ENCODE peak calls at places on chromosomes 2 and 18, in six cellular contexts. D, X, V, A, K and W are unnamed samples.

GRCh38 chr2:56770490-56770889 is 586.7 kb downstream of the CCDC85A start:
- DNase-seq in D (no peak), X (no peak), V (no peak), A (peak), K (no peak), W (no peak)

GRCh38 chr2:31694444-31694843 is 113.7 kb upstream of the SRD5A2 start:
- DNase-seq in D (no peak), X (no peak), V (no peak), A (peak), K (no peak), W (no peak)

GRCh38 chr2:9805435-9806297 is 37.6 kb upstream of the TAF1B start:
- DNase-seq in D (peak), X (peak), V (no peak), A (no peak), K (no peak), W (no peak)

GRCh38 chr2:148642891-148643416 is 1.6 kb upstream of the EPC2 start:
- DNase-seq in D (peak), X (no peak), V (peak), A (peak), K (no peak), W (no peak)

GRCh38 chr2:57848723-57849122 is 197.9 kb upstream of the VRK2 start:
- DNase-seq in D (no peak), X (no peak), V (no peak), A (no peak), K (no peak), W (no peak)

GRCh38 chr2:71154798-71155197 is 24.4 kb downstream of the MPHOSPH10 start:
- DNase-seq in D (no peak), X (no peak), V (no peak), A (peak), K (peak), W (no peak)

GRCh38 chr2:217360781-217361485 is 501.1 kb upstream of the TNP1 start:
- DNase-seq in D (peak), X (peak), V (no peak), A (peak), K (no peak), W (no peak)

GRCh38 chr2:218397502-218398436 is 1.9 kb upstream of the CTDSP1 start:
- DNase-seq in D (peak), X (peak), V (peak), A (peak), K (peak), W (peak)

GRCh38 chr18:55369346-55369745 is 218.6 kb downstream of the TCF4 start:
- DNase-seq in D (no peak), X (no peak), V (no peak), A (no peak), K (no peak), W (no peak)

GRCh38 chr2:100321181-100321880 is 970 bp downstream of the LONRF2 start:
- DNase-seq in D (no peak), X (peak), V (peak), A (peak), K (peak), W (no peak)

GRCh38 chr2:3196716-3197115 is 180.9 kb downstream of the EIPR1 start:
- DNase-seq in D (no peak), X (no peak), V (no peak), A (no peak), K (no peak), W (no peak)

GRCh38 chr2:84038866-84039265 is 420.2 kb downstream of the SUCLG1 start:
- DNase-seq in D (no peak), X (no peak), V (no peak), A (no peak), K (no peak), W (no peak)

GRCh38 chr2:203743441-203743932 is 37.0 kb downstream of the CD28 start:
- DNase-seq in D (peak), X (no peak), V (no peak), A (peak), K (no peak), W (no peak)

GRCh38 chr2:7956126-7956689 is 725.6 kb upstream of the ID2 start:
- DNase-seq in D (no peak), X (no peak), V (peak), A (no peak), K (no peak), W (no peak)

GRCh38 chr2:203693242-203693879 is 13.1 kb upstream of the CD28 start:
- DNase-seq in D (no peak), X (no peak), V (no peak), A (no peak), K (no peak), W (no peak)

GRCh38 chr2:36352711-36353110 is 2.9 kb upstream of the CRIM1 start:
- DNase-seq in D (no peak), X (peak), V (peak), A (peak), K (no peak), W (peak)

GRCh38 chr2:6073260-6074141 is 381.3 kb downstream of the SOX11 start:
- DNase-seq in D (no peak), X (peak), V (peak), A (no peak), K (no peak), W (no peak)

GRCh38 chr2:232418466-232419244 is 12.0 kb downstream of the ALPG start:
- DNase-seq in D (no peak), X (no peak), V (peak), A (peak), K (no peak), W (no peak)

GRCh38 chr2:223226264-223226663 is 174.3 kb downstream of the KCNE4 start:
- DNase-seq in D (no peak), X (no peak), V (no peak), A (no peak), K (no peak), W (no peak)

GRCh38 chr2:200962821-200963128 is 685 bp downstream of the ORC2 start:
- DNase-seq in D (no peak), X (no peak), V (no peak), A (no peak), K (no peak), W (no peak)

GRCh38 chr2:5938566-5938896 is 246.3 kb downstream of the SOX11 start:
- DNase-seq in D (no peak), X (no peak), V (no peak), A (no peak), K (no peak), W (no peak)

GRCh38 chr2:237631029-237631785 is 3.8 kb downstream of the LRRFIP1 start:
- DNase-seq in D (no peak), X (no peak), V (no peak), A (no peak), K (no peak), W (no peak)

GRCh38 chr2:74815955-74816354 is 18.0 kb upstream of the HK2 start:
- DNase-seq in D (no peak), X (no peak), V (no peak), A (no peak), K (no peak), W (no peak)

GRCh38 chr18:77013777-77014525 is 118.6 kb downstream of the MBP start:
- DNase-seq in D (peak), X (peak), V (no peak), A (no peak), K (no peak), W (no peak)

GRCh38 chr18:76657428-76657827 is 162.4 kb upstream of the ZNF516 start:
- DNase-seq in D (no peak), X (no peak), V (no peak), A (no peak), K (no peak), W (no peak)

GRCh38 chr18:500556-501405 is at the start of gene COLEC12:
- DNase-seq in D (no peak), X (no peak), V (no peak), A (no peak), K (no peak), W (no peak)

GRCh38 chr2:192487636-192488035 is 292.9 kb upstream of the TMEFF2 start:
- DNase-seq in D (no peak), X (no peak), V (no peak), A (no peak), K (no peak), W (no peak)

GRCh38 chr2:160375802-160376469 is 117.7 kb downstream of the RBMS1 start:
- DNase-seq in D (no peak), X (no peak), V (no peak), A (no peak), K (no peak), W (no peak)

GRCh38 chr2:64581777-64582539 is 57.8 kb downstream of the AFTPH start:
- DNase-seq in D (no peak), X (no peak), V (no peak), A (no peak), K (no peak), W (no peak)
- H3K27ac ChIP-seq in D (no peak), X (no peak), V (no peak), A (no peak), K (no peak), W (no peak)

GRCh38 chr2:26725516-26725810 is 32.9 kb downstream of the KCNK3 start:
- DNase-seq in D (no peak), X (no peak), V (no peak), A (no peak), K (no peak), W (no peak)
- H3K27ac ChIP-seq in D (peak), X (peak), V (no peak), A (no peak), K (no peak), W (no peak)

DNA sequence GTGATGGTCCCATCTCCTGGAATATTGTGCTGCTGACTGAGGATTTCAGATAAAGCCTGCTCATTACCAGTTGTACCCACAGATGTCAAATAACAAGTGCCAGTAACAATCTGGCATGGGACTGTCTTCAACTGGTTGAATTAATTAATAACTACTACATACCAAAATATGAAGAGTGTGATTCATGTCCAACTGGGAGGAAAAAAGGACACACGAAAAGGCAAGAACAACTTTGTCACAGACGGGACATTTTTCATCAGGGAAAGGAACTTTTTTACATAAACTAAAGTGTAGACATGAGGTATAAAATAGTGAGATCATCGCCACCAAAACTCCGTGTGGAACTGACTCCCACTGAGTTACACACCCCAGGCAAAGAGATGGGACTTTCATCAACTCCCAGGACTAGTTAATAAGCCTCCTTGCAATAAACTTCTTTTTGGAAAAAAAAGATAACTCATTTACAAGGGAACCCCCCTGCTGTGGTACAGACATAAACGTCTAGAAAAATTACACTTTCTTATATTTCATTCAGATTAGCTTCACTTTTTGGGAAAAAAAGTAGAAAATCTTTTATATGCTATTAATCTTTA is 12.9 kb upstream of the NMI start:
- DNase-seq in D (no peak), X (no peak), V (no peak), A (no peak), K (no peak), W (no peak)
- H3K27ac ChIP-seq in D (no peak), X (no peak), V (no peak), A (no peak), K (no peak), W (no peak)

DNA sequence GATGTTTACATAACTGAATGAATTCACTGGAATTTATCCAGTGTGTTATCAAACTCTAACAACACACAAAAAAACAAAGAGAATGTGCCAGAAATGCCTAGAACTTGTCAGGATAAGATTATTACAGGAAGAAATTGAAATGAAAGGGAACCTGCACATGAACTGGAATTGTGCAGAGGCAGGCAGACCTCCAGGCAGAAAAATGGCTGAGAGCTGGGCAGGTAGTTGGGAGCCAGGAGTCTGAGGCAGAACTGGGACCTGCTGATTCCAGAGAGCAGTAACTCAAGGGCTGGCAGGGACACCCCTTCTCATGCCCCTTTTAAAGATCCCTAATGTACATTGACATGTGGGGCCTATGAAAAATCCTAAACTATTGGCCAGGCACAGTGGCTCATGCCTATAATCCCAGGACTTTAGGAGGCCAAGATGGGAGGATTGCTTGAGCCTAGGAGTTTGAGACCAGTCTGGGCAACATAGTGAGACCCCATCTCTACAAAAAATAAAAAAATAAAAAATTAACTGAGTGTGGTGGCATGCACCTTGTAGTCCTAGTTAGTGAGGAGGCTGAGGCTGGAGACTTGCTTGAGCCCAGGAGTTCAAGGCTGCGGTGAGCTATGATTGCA is 674 bp upstream of the SP110 start:
- DNase-seq in D (no peak), X (no peak), V (no peak), A (no peak), K (no peak), W (no peak)
- H3K27ac ChIP-seq in D (peak), X (peak), V (peak), A (peak), K (no peak), W (peak)

GRCh38 chr2:109623923-109624322 is 9.8 kb downstream of the SOWAHC start:
- DNase-seq in D (no peak), X (no peak), V (no peak), A (no peak), K (no peak), W (no peak)
- H3K27ac ChIP-seq in D (no peak), X (no peak), V (no peak), A (no peak), K (no peak), W (no peak)

GRCh38 chr2:127704641-127705243 is 3.4 kb downstream of the SFT2D3 start:
- DNase-seq in D (peak), X (no peak), V (no peak), A (no peak), K (no peak), W (no peak)
- H3K27ac ChIP-seq in D (peak), X (no peak), V (no peak), A (no peak), K (no peak), W (no peak)

GRCh38 chr18:48022021-48022420 is 91.6 kb upstream of the SMAD2 start:
- DNase-seq in D (no peak), X (no peak), V (no peak), A (no peak), K (no peak), W (no peak)
- H3K27ac ChIP-seq in D (no peak), X (no peak), V (no peak), A (no peak), K (no peak), W (no peak)